ENCODE peak calls at places on chromosomes 5 and 9, in eight cellular contexts. E, Y, R, G, U, X, Q and P are unnamed samples.
A peak's percentile ranks its signal among the peaks of the same experiment; 100 is the strongest.

GRCh38 chr5:1552469-1553255 is 28.9 kb upstream of the LPCAT1 start:
- DNase-seq in E (no peak), Y (no peak), R (peak; percentile 85), G (peak; percentile 55), U (no peak), X (no peak), Q (no peak), P (peak; percentile 42)

GRCh38 chr5:131381011-131381410 is 117.2 kb downstream of the CDC42SE2 start:
- DNase-seq in E (no peak), Y (no peak), R (no peak), G (no peak), U (peak; percentile 25), X (no peak), Q (no peak), P (no peak)

GRCh38 chr5:73544429-73545402 is 20.7 kb downstream of the ANKRA2 start:
- DNase-seq in E (peak; percentile 87), Y (no peak), R (no peak), G (no peak), U (no peak), X (no peak), Q (no peak), P (no peak)

GRCh38 chr5:96377167-96377566 is 55.9 kb downstream of the PCSK1 start:
- DNase-seq in E (no peak), Y (no peak), R (no peak), G (no peak), U (peak; percentile 56), X (no peak), Q (no peak), P (no peak)

GRCh38 chr5:126195410-126196100 is 227.7 kb upstream of the GRAMD2B start:
- DNase-seq in E (no peak), Y (no peak), R (peak; percentile 24), G (no peak), U (no peak), X (no peak), Q (no peak), P (no peak)

GRCh38 chr9:96109718-96110351 is 192.1 kb downstream of the HSD17B3 start:
- DNase-seq in E (no peak), Y (no peak), R (peak; percentile 2), G (no peak), U (peak; percentile 38), X (no peak), Q (no peak), P (no peak)

GRCh38 chr5:73706963-73707362 is 81.0 kb downstream of the ARHGEF28 start:
- DNase-seq in E (no peak), Y (no peak), R (no peak), G (no peak), U (peak; percentile 4), X (no peak), Q (no peak), P (no peak)

GRCh38 chr5:125301704-125302103 is 555.3 kb upstream of the ZNF608 start:
- DNase-seq in E (no peak), Y (no peak), R (no peak), G (no peak), U (no peak), X (no peak), Q (no peak), P (no peak)

GRCh38 chr5:135472141-135472540 is 20.0 kb upstream of the TIFAB start:
- DNase-seq in E (no peak), Y (no peak), R (peak; percentile 34), G (no peak), U (no peak), X (no peak), Q (no peak), P (no peak)

GRCh38 chr5:82092-82491 is 9.9 kb upstream of the PLEKHG4B start:
- DNase-seq in E (no peak), Y (no peak), R (no peak), G (no peak), U (peak; percentile 17), X (no peak), Q (no peak), P (no peak)

GRCh38 chr9:115235221-115235620 is 117.3 kb upstream of the TNC start:
- DNase-seq in E (no peak), Y (no peak), R (no peak), G (no peak), U (no peak), X (no peak), Q (no peak), P (no peak)

GRCh38 chr5:27906911-27907590 is 868.7 kb upstream of the CDH9 start:
- DNase-seq in E (no peak), Y (no peak), R (no peak), G (no peak), U (no peak), X (no peak), Q (no peak), P (no peak)

GRCh38 chr9:128383007-128383753 is 12.0 kb downstream of the URM1 start:
- DNase-seq in E (peak; percentile 12), Y (no peak), R (no peak), G (no peak), U (no peak), X (no peak), Q (no peak), P (no peak)

GRCh38 chr5:31639488-31640011 is 619 bp downstream of the PDZD2 start:
- DNase-seq in E (no peak), Y (peak; percentile 35), R (no peak), G (no peak), U (no peak), X (no peak), Q (no peak), P (no peak)

GRCh38 chr5:160360310-160360709 is 10.1 kb downstream of the C1QTNF2 start:
- DNase-seq in E (no peak), Y (no peak), R (no peak), G (no peak), U (no peak), X (no peak), Q (no peak), P (no peak)

GRCh38 chr5:31703757-31704156 is 64.8 kb downstream of the PDZD2 start:
- DNase-seq in E (no peak), Y (no peak), R (no peak), G (no peak), U (no peak), X (no peak), Q (no peak), P (no peak)

GRCh38 chr5:42842860-42843641 is 31.4 kb upstream of the SELENOP start:
- DNase-seq in E (no peak), Y (no peak), R (no peak), G (no peak), U (no peak), X (no peak), Q (no peak), P (no peak)

GRCh38 chr9:115604831-115605483 is 487.0 kb upstream of the TNC start:
- DNase-seq in E (peak; percentile 8), Y (no peak), R (no peak), G (no peak), U (peak; percentile 98), X (no peak), Q (no peak), P (no peak)

GRCh38 chr5:151110992-151111391 is 30.2 kb upstream of the TNIP1 start:
- DNase-seq in E (no peak), Y (no peak), R (no peak), G (no peak), U (no peak), X (no peak), Q (no peak), P (no peak)

GRCh38 chr5:36685631-36686147 is 79.3 kb downstream of the SLC1A3 start:
- DNase-seq in E (peak; percentile 44), Y (no peak), R (no peak), G (no peak), U (no peak), X (no peak), Q (no peak), P (no peak)

GRCh38 chr5:157460921-157461792 is 1.1 kb downstream of the NIPAL4 start:
- DNase-seq in E (no peak), Y (no peak), R (no peak), G (no peak), U (no peak), X (no peak), Q (no peak), P (no peak)

GRCh38 chr9:130352081-130352480 is 86.5 kb downstream of the HMCN2 start:
- DNase-seq in E (no peak), Y (no peak), R (no peak), G (no peak), U (no peak), X (no peak), Q (no peak), P (no peak)

DNA sequence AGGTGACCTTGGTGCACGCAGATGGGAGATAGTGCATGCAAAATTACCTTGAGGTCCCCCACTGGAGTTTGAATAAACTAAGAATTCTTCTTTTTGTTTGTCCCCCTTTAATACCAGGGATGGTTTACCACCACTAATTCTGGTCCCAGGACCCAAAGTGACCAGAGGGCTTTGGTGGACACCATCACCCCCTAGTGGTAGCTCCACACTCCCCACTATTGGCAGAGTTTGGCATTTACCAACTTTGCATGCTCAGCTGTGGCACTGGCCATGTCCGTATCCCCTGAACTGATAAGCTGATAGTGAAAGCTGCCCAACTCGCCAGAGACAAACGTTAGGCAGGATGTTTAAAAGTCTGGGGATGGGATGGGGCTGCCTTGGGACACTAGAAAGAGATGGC is 3.3 kb downstream of the ASTN2 start:
- DNase-seq in E (peak; percentile 79), Y (no peak), R (no peak), G (no peak), U (peak; percentile 6), X (no peak), Q (no peak), P (no peak)
- TF ChIP-seq POLR2A in E (no peak), Y (no peak), R (no peak), G (no peak), U (no peak), X (no peak), Q (no peak), P (no peak)

GRCh38 chr9:75198436-75198835 is 110.1 kb downstream of the OSTF1 start:
- DNase-seq in E (no peak), Y (no peak), R (no peak), G (no peak), U (no peak), X (no peak), Q (no peak), P (no peak)
- H3K4me1 ChIP-seq in E (no peaks in the 10 kb centered on the region), Y (no peaks in the 10 kb centered on the region), R (no peaks in the 10 kb centered on the region), G (no peaks in the 10 kb centered on the region), U (no peaks in the 10 kb centered on the region), X (no peaks in the 10 kb centered on the region), Q (no peaks in the 10 kb centered on the region), P (no peaks in the 10 kb centered on the region)

GRCh38 chr5:179218586-179219330 is 126.5 kb downstream of the ADAMTS2 start:
- DNase-seq in E (no peak), Y (no peak), R (no peak), G (no peak), U (no peak), X (no peak), Q (no peak), P (no peak)
- H3K9me3 ChIP-seq in E (no peaks in the 10 kb centered on the region), Y (no peaks in the 10 kb centered on the region), R (no peaks in the 10 kb centered on the region), G (no peaks in the 10 kb centered on the region), U (no peaks in the 10 kb centered on the region), X (no peaks in the 10 kb centered on the region), Q (no peaks in the 10 kb centered on the region), P (no peaks in the 10 kb centered on the region)

GRCh38 chr5:106755789-106756188 is 914.9 kb downstream of the EFNA5 start:
- DNase-seq in E (no peak), Y (no peak), R (no peak), G (no peak), U (no peak), X (no peak), Q (no peak), P (no peak)
- TF ChIP-seq POLR2A in E (no peak), Y (no peak), R (no peak), G (no peak), U (no peak), X (no peak), Q (no peak), P (no peak)

GRCh38 chr9:93456504-93456903 is 3.1 kb upstream of the FAM120AOS start:
- DNase-seq in E (no peak), Y (no peak), R (no peak), G (no peak), U (no peak), X (no peak), Q (no peak), P (no peak)
- H3K4me1 ChIP-seq in E (peaks cover 60% of the 10 kb centered on the region), Y (peaks cover 6% of the 10 kb centered on the region), R (peaks cover 46% of the 10 kb centered on the region), G (peaks cover 21% of the 10 kb centered on the region), U (peaks cover 10% of the 10 kb centered on the region), X (peaks cover 8% of the 10 kb centered on the region), Q (peaks cover 72% of the 10 kb centered on the region), P (no peaks in the 10 kb centered on the region)